ENCODE peak calls at places on chromosomes 5 and 9, in five cellular contexts. U, K, Z, W and O are unnamed samples.

GRCh38 chr9:69599232-69599971 is 72.8 kb downstream of the APBA1 start:
- DNase-seq in Z (no peak), U (no peak), W (no peak), K (no peak), O (no peak)

GRCh38 chr9:99561435-99562262 is 260.0 kb upstream of the NR4A3 start:
- DNase-seq in W (no peak), Z (peak), K (no peak), U (no peak), O (no peak)

GRCh38 chr5:148125641-148126040 is 42.7 kb upstream of the SPINK14 start:
- DNase-seq in W (no peak), U (no peak), K (no peak), Z (no peak), O (no peak)

GRCh38 chr5:90575712-90576111 is 17.1 kb downstream of the ADGRV1 start:
- DNase-seq in K (no peak), Z (no peak), U (no peak), W (no peak), O (no peak)

GRCh38 chr9:20481437-20481836 is 140.9 kb downstream of the MLLT3 start:
- DNase-seq in K (no peak), U (no peak), Z (no peak), W (no peak), O (no peak)

GRCh38 chr5:76626738-76627137 is 3.5 kb upstream of the F2RL2 start:
- DNase-seq in Z (no peak), U (no peak), W (no peak), K (no peak), O (no peak)

GRCh38 chr5:59528226-59528862 is 365.2 kb downstream of the PDE4D start:
- DNase-seq in W (no peak), U (no peak), K (no peak), Z (no peak), O (no peak)

GRCh38 chr9:89254773-89255125 is 56.2 kb upstream of the CKS2 start:
- DNase-seq in K (no peak), W (no peak), U (no peak), Z (no peak), O (no peak)

GRCh38 chr9:99726758-99727157 is 94.9 kb upstream of the NR4A3 start:
- DNase-seq in K (no peak), Z (no peak), U (no peak), W (no peak), O (no peak)

GRCh38 chr9:118438805-118439204 is 734.6 kb downstream of the TLR4 start:
- DNase-seq in K (no peak), Z (no peak), W (no peak), U (no peak), O (no peak)

GRCh38 chr5:80245986-80246781 is 9.7 kb downstream of the SERINC5 start:
- DNase-seq in U (no peak), K (no peak), W (no peak), Z (no peak), O (no peak)

GRCh38 chr9:1429328-1429727 is 379.2 kb downstream of the DMRT2 start:
- DNase-seq in K (no peak), W (no peak), Z (peak), U (no peak), O (peak)

GRCh38 chr5:143562935-143563334 is 159.4 kb upstream of the NR3C1 start:
- DNase-seq in K (no peak), Z (peak), U (no peak), W (no peak), O (no peak)

GRCh38 chr5:35188041-35188457 is 42.2 kb downstream of the PRLR start:
- DNase-seq in U (no peak), K (no peak), W (no peak), Z (no peak), O (no peak)

GRCh38 chr9:137320555-137321384 is 18.7 kb upstream of the NRARP start:
- DNase-seq in W (no peak), K (no peak), U (peak), Z (peak), O (peak)